ENCODE peak calls at places on chromosomes 7 and 10, in five cellular contexts. N, S, E, V and O are unnamed samples.
A peak's percentile ranks its signal among the peaks of the same experiment; 100 is the strongest.

GRCh38 chr10:60209874-60210584 is 179.6 kb downstream of the ANK3 start:
- DNase-seq in N (peak; percentile 6), S (no peak), E (no peak), V (no peak), O (no peak)

GRCh38 chr10:77789861-77790260 is 136.7 kb downstream of the DLG5 start:
- DNase-seq in N (no peak), S (no peak), E (no peak), V (no peak), O (no peak)

GRCh38 chr10:33542747-33543505 is 208.5 kb upstream of the NRP1 start:
- DNase-seq in N (no peak), S (no peak), E (no peak), V (no peak), O (no peak)

GRCh38 chr7:157355784-157356511 is 19.1 kb downstream of the DNAJB6 start:
- DNase-seq in N (no peak), S (no peak), E (no peak), V (no peak), O (no peak)

GRCh38 chr7:73704640-73705550 is 14.6 kb downstream of the STX1A start:
- DNase-seq in N (no peak), S (no peak), E (no peak), V (no peak), O (peak; percentile 51)

GRCh38 chr10:77921395-77921794 is 5.2 kb downstream of the DLG5 start:
- DNase-seq in N (no peak), S (no peak), E (no peak), V (no peak), O (no peak)

GRCh38 chr10:79929409-79929904 is 19.4 kb downstream of the SFTPD start:
- DNase-seq in N (peak; percentile 78), S (peak; percentile 91), E (no peak), V (peak; percentile 84), O (no peak)

GRCh38 chr7:32506266-32507054 is 11.2 kb downstream of the AVL9 start:
- DNase-seq in N (peak; percentile 12), S (peak; percentile 54), E (peak; percentile 44), V (no peak), O (peak; percentile 84)

GRCh38 chr10:128553755-128554154 is 427.5 kb upstream of the MKI67 start:
- DNase-seq in N (no peak), S (no peak), E (no peak), V (no peak), O (no peak)

GRCh38 chr7:5532520-5533335 is 109.1 kb upstream of the TNRC18 start:
- DNase-seq in N (peak; percentile 69), S (peak; percentile 78), E (no peak), V (no peak), O (no peak)

GRCh38 chr10:79111427-79111826 is 42.7 kb downstream of the ZMIZ1 start:
- DNase-seq in N (no peak), S (no peak), E (no peak), V (no peak), O (peak; percentile 16)

GRCh38 chr7:94492601-94493000 is 17.0 kb upstream of the CASD1 start:
- DNase-seq in N (peak; percentile 9), S (no peak), E (no peak), V (no peak), O (no peak)

GRCh38 chr10:123538401-123539320 is 127.5 kb upstream of the GPR26 start:
- DNase-seq in N (no peak), S (no peak), E (no peak), V (peak; percentile 40), O (no peak)

GRCh38 chr7:117127585-117128168 is 174.4 kb downstream of the ST7 start:
- DNase-seq in N (peak; percentile 75), S (peak; percentile 72), E (peak; percentile 11), V (no peak), O (no peak)

GRCh38 chr10:51892965-51893658 is 193.7 kb upstream of the CSTF2T start:
- DNase-seq in N (no peak), S (peak; percentile 28), E (no peak), V (no peak), O (no peak)

GRCh38 chr7:48309720-48310119 is 138.5 kb downstream of the ABCA13 start:
- DNase-seq in N (no peak), S (no peak), E (no peak), V (no peak), O (no peak)

GRCh38 chr7:120793213-120793936 is 64.6 kb downstream of the TSPAN12 start:
- DNase-seq in N (no peak), S (no peak), E (no peak), V (no peak), O (no peak)

GRCh38 chr7:50446542-50446960 is 3.6 kb downstream of the FIGNL1 start:
- DNase-seq in N (no peak), S (peak; percentile 36), E (no peak), V (no peak), O (peak; percentile 52)

GRCh38 chr7:77244222-77244934 is 44.8 kb upstream of the FGL2 start:
- DNase-seq in N (no peak), S (no peak), E (no peak), V (no peak), O (no peak)

GRCh38 chr10:93319855-93320254 is 162.3 kb downstream of the MYOF start:
- DNase-seq in N (no peak), S (no peak), E (peak; percentile 61), V (no peak), O (no peak)